ENCODE peak calls at places on chromosomes 11 and 22, in seven cellular contexts. R is OCI-LY7; F is A549; G is sigmoid colon; O is colonic mucosa; L is AG09309; B is CD8-positive, alpha-beta T cell. J is an unnamed sample.

GRCh38 chr22:45576273-45576625 is 73.6 kb downstream of the FBLN1 start:
- DNase-seq in R (no peak), O (no peak), G (no peak), B (no peak), F (no peak), L (no peak), J (no peak)

GRCh38 chr11:32312865-32313403 is 122.4 kb downstream of the WT1 start:
- DNase-seq in O (peak), L (no peak), R (peak), F (peak), G (no peak), B (no peak), J (no peak)

GRCh38 chr11:124276081-124276480 is 19.9 kb downstream of the OR8G5 start:
- DNase-seq in O (no peak), L (no peak), B (no peak), G (no peak), R (no peak), F (no peak), J (no peak)

GRCh38 chr11:88813233-88813915 is 252.4 kb downstream of the GRM5 start:
- DNase-seq in O (no peak), G (no peak), F (no peak), R (no peak), B (no peak), L (no peak), J (no peak)

GRCh38 chr11:115974703-115975102 is 470.5 kb upstream of the CADM1 start:
- DNase-seq in L (no peak), O (no peak), B (no peak), G (no peak), F (no peak), R (no peak), J (no peak)

GRCh38 chr22:28942801-28943500 is 59.6 kb downstream of the ZNRF3 start:
- DNase-seq in O (no peak), B (no peak), F (no peak), G (no peak), L (no peak), R (no peak), J (no peak)

GRCh38 chr11:69352715-69353325 is 58.9 kb downstream of the MYEOV start:
- DNase-seq in O (peak), G (no peak), F (peak), L (peak), R (no peak), B (peak), J (no peak)

GRCh38 chr11:14137282-14137681 is 174.8 kb downstream of the SPON1 start:
- DNase-seq in B (no peak), G (no peak), R (no peak), F (no peak), L (no peak), O (no peak), J (no peak)

GRCh38 chr11:36328956-36329673 is 33.0 kb downstream of the PRR5L start:
- DNase-seq in R (no peak), B (no peak), F (no peak), L (no peak), O (no peak), G (no peak), J (no peak)

GRCh38 chr11:33234397-33235168 is 22.6 kb upstream of the HIPK3 start:
- DNase-seq in O (no peak), L (no peak), B (no peak), G (no peak), R (no peak), F (no peak), J (no peak)

GRCh38 chr11:27216268-27217149 is 146.5 kb downstream of the CCDC34 start:
- DNase-seq in L (no peak), O (peak), G (peak), B (no peak), R (no peak), F (no peak), J (no peak)

GRCh38 chr22:20636075-20636812 is 128.8 kb downstream of the MED15 start:
- DNase-seq in G (peak), F (no peak), R (no peak), L (no peak), B (no peak), O (no peak), J (no peak)

GRCh38 chr11:132626446-132626845 is 905.9 kb downstream of the OPCML start:
- DNase-seq in L (no peak), R (no peak), G (no peak), O (no peak), F (no peak), B (no peak), J (no peak)

GRCh38 chr11:2975594-2975993 is 16.5 kb downstream of the NAP1L4 start:
- DNase-seq in O (no peak), L (no peak), G (no peak), B (peak), F (peak), R (peak), J (no peak)

GRCh38 chr11:2421996-2422395 is 21.4 kb downstream of the TSSC4 start:
- DNase-seq in L (no peak), O (no peak), B (no peak), R (no peak), G (no peak), F (no peak), J (no peak)

GRCh38 chr11:74154621-74155281 is 16.1 kb downstream of the C2CD3 start:
- DNase-seq in B (no peak), R (no peak), O (no peak), L (no peak), F (no peak), G (no peak), J (no peak)

GRCh38 chr11:43555811-43556210 is 124.7 kb upstream of the HSD17B12 start:
- DNase-seq in F (no peak), L (no peak), R (no peak), O (no peak), B (no peak), G (no peak), J (no peak)

GRCh38 chr11:95611827-95612226 is 177.8 kb downstream of the FAM76B start:
- DNase-seq in B (no peak), R (no peak), G (no peak), O (no peak), F (no peak), L (no peak), J (no peak)

GRCh38 chr22:20110359-20110985 is 5.4 kb upstream of the RANBP1 start:
- DNase-seq in G (no peak), R (no peak), L (no peak), F (no peak), B (no peak), O (no peak), J (no peak)

GRCh38 chr11:40337118-40337517 is 1122.3 kb downstream of the LRRC4C start:
- DNase-seq in L (no peak), F (no peak), G (no peak), R (no peak), O (no peak), B (no peak), J (no peak)

GRCh38 chr11:34599406-34599901 is 21.4 kb upstream of the EHF start:
- DNase-seq in B (no peak), G (no peak), O (no peak), R (no peak), L (peak), F (peak), J (no peak)

DNA sequence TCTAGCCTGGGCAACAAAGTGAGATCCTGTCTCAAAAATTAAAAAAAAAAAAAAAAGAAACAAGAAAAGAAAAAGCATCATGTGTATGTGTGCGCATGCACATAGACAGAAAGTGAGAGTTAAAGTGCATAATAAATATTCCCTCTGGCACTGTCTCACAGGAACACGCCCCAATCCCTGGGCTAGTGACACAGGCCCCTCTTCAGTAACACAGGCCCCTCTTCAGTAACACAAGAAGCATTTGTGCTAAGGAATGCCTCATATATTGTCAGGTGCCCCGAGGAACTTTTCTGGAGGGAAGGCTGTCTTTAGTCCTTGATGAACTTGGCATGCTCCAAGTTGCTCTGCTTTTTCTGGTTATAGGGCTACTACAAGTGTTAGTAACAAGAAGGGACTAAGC is 57.6 kb downstream of the RPL27A start:
- DNase-seq in R (no peak), G (peak), O (no peak), L (no peak), B (no peak), F (no peak), J (no peak)
- H3K4me3 ChIP-seq in R (no peak), G (no peak), O (no peak), L (no peak), B (no peak), F (no peak), J (no peak)

DNA sequence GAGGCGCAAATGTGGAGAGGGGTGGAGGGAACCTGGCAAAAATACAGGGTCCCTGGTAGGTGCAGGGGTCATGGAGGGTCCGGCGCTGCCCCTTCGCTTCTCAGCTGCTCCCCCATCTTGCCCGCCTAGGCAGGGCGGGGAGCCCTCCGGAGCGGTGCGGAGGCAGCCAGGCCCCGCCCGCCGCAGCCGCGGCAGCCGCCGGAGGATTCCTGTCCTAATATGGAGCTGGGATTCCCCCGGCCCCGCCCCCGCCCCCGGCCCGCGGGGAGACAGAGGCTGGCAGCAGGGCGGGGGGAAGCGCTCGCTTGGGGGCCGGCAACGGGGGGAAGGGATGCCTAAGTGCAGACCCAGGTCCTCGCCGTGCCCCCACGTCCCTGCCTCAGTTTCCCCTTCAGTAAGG is 1.0 kb upstream of the NPAS4 start:
- DNase-seq in O (no peak), L (no peak), B (no peak), R (no peak), G (no peak), F (no peak), J (no peak)
- H3K4me3 ChIP-seq in O (no peak), L (no peak), B (no peak), R (no peak), G (no peak), F (no peak), J (no peak)

GRCh38 chr11:316031-316701 is 2.3 kb downstream of the IFITM1 start:
- DNase-seq in R (no peak), F (no peak), B (peak), G (peak), O (no peak), L (no peak), J (no peak)
- H3K4me3 ChIP-seq in R (no peak), F (no peak), B (peak), G (peak), O (peak), L (peak), J (no peak)

GRCh38 chr11:94433049-94433448 is 31.8 kb upstream of the GPR83 start:
- DNase-seq in B (no peak), L (no peak), F (no peak), R (no peak), O (no peak), G (no peak), J (no peak)
- H3K4me3 ChIP-seq in B (no peak), L (no peak), F (no peak), R (no peak), O (no peak), G (no peak), J (no peak)

GRCh38 chr11:8091671-8092070 is 10.7 kb downstream of the TUB start:
- DNase-seq in O (no peak), F (no peak), L (no peak), R (no peak), G (peak), B (no peak), J (no peak)
- H3K4me3 ChIP-seq in O (no peak), F (no peak), L (no peak), R (no peak), G (no peak), B (no peak), J (no peak)

J was measured in SK-N-MC.